ENCODE peak calls at places on chromosome 9, in four cellular contexts. H is pons, W is Karpas-422, Z is germinal center. E is an unnamed sample.

GRCh38 chr9:86994231-86994630 is 46.9 kb upstream of the GAS1 start:
- DNase-seq in H (no peak), W (no peak), Z (no peak), E (no peak)

GRCh38 chr9:128102861-128103588 is 24.5 kb downstream of the PTGES2 start:
- DNase-seq in H (no peak), W (no peak), Z (no peak), E (no peak)

GRCh38 chr9:128390813-128391711 is 19.9 kb downstream of the URM1 start:
- DNase-seq in H (peak), W (no peak), Z (no peak), E (no peak)

GRCh38 chr9:126093771-126094170 is 232.9 kb upstream of the MVB12B start:
- DNase-seq in H (no peak), W (peak), Z (no peak), E (no peak)

GRCh38 chr9:80906728-80907127 is 782.6 kb downstream of the TLE1 start:
- DNase-seq in H (no peak), W (no peak), Z (no peak), E (no peak)

GRCh38 chr9:107283621-107284616 is 840 bp downstream of the RAD23B start:
- DNase-seq in H (peak), W (peak), Z (peak), E (no peak)

GRCh38 chr9:18268381-18268780 is 205.6 kb upstream of the ADAMTSL1 start:
- DNase-seq in H (peak), W (no peak), Z (no peak), E (peak)

GRCh38 chr9:83027153-83027867 is 35.6 kb downstream of the RASEF start:
- DNase-seq in H (no peak), W (no peak), Z (no peak), E (peak)

GRCh38 chr9:120477534-120478001 is 102.4 kb downstream of the CDK5RAP2 start:
- DNase-seq in H (peak), W (peak), Z (peak), E (peak)

GRCh38 chr9:129138476-129139232 is 27.4 kb downstream of the PTPA start:
- DNase-seq in H (no peak), W (no peak), Z (no peak), E (no peak)

GRCh38 chr9:80797841-80798688 is 891.3 kb downstream of the TLE1 start:
- DNase-seq in H (peak), W (no peak), Z (no peak), E (no peak)

GRCh38 chr9:112110773-112111106 is 64.4 kb downstream of the SUSD1 start:
- DNase-seq in H (no peak), W (peak), Z (peak), E (no peak)

GRCh38 chr9:95874989-95875304 is 544 bp upstream of the ERCC6L2 start:
- DNase-seq in H (no peak), W (peak), Z (peak), E (no peak)

GRCh38 chr9:116550728-116551436 is 136.2 kb upstream of the TRIM32 start:
- DNase-seq in H (peak), W (no peak), Z (no peak), E (no peak)

E was measured in kidney epithelial cell.